ENCODE peak calls at places on chromosomes 3 and 15, in five cellular contexts. A is left ventricle myocardium inferior, C is glutamatergic neuron, S is hepatocyte, Y is lower leg skin. N is an unnamed sample.
A peak's percentile ranks its signal among the peaks of the same experiment; 100 is the strongest.

GRCh38 chr3:30894521-30895289 is at the start of gene GADL1:
- DNase-seq in Y (no peak), C (peak; percentile 70), A (peak; percentile 24), S (peak; percentile 60), N (peak; percentile 78)

GRCh38 chr3:42179110-42179725 is 86.8 kb downstream of the CCK start:
- DNase-seq in Y (peak; percentile 38), S (peak; percentile 83), C (no peak), A (no peak), N (peak; percentile 57)

GRCh38 chr3:129608087-129608935 is 1.8 kb upstream of the PLXND1 start:
- DNase-seq in Y (no peak), A (no peak), S (peak; percentile 44), C (no peak), N (no peak)

GRCh38 chr3:21508244-21508643 is 242.8 kb downstream of the ZNF385D start:
- DNase-seq in C (no peak), S (no peak), A (no peak), Y (no peak), N (no peak)

GRCh38 chr3:190323241-190323617 is 983 bp upstream of the CLDN1 start:
- DNase-seq in S (no peak), C (no peak), Y (no peak), A (no peak), N (no peak)

GRCh38 chr3:36543276-36543997 is 163.1 kb downstream of the STAC start:
- DNase-seq in S (no peak), Y (no peak), C (no peak), A (no peak), N (no peak)

GRCh38 chr3:29937185-29937584 is 656.3 kb downstream of the RBMS3 start:
- DNase-seq in Y (no peak), C (no peak), A (no peak), S (no peak), N (no peak)

GRCh38 chr3:143121240-143122088 is 1.9 kb downstream of the CHST2 start:
- DNase-seq in A (peak; percentile 40), S (no peak), Y (no peak), C (peak; percentile 89), N (peak; percentile 37)

GRCh38 chr3:171195686-171196085 is 169.2 kb upstream of the SLC2A2 start:
- DNase-seq in A (no peak), C (no peak), S (no peak), Y (no peak), N (no peak)

GRCh38 chr3:13228584-13228983 is 155.4 kb upstream of the IQSEC1 start:
- DNase-seq in C (no peak), Y (no peak), A (no peak), S (no peak), N (no peak)

GRCh38 chr3:37030573-37030972 is 37.3 kb downstream of the MLH1 start:
- DNase-seq in S (no peak), A (no peak), Y (no peak), C (no peak), N (no peak)

GRCh38 chr3:138348107-138348949 is at the start of gene MRAS:
- DNase-seq in C (peak; percentile 78), Y (peak; percentile 35), A (peak; percentile 83), S (peak; percentile 87), N (peak; percentile 88)

GRCh38 chr3:2540115-2540514 is 441.4 kb downstream of the CNTN4 start:
- DNase-seq in Y (no peak), S (no peak), A (no peak), C (no peak), N (no peak)

GRCh38 chr3:69354948-69355347 is 30.9 kb downstream of the FRMD4B start:
- DNase-seq in C (no peak), S (no peak), Y (no peak), A (no peak), N (no peak)

GRCh38 chr3:190369701-190370295 is 18.2 kb upstream of the CLDN16 start:
- DNase-seq in S (no peak), A (no peak), C (no peak), Y (no peak), N (no peak)

GRCh38 chr15:34739346-34739745 is 15.5 kb downstream of the GJD2 start:
- DNase-seq in C (no peak), S (no peak), A (no peak), Y (no peak), N (no peak)

GRCh38 chr3:127167315-127168043 is 25.5 kb upstream of the PRR23E start:
- DNase-seq in Y (no peak), C (no peak), A (no peak), S (no peak), N (no peak)

GRCh38 chr15:98131924-98132323 is 171.4 kb downstream of the ARRDC4 start:
- DNase-seq in A (no peak), Y (no peak), C (no peak), S (peak; percentile 29), N (no peak)

GRCh38 chr3:178389258-178389657 is 147.0 kb upstream of the KCNMB2 start:
- DNase-seq in S (no peak), A (no peak), C (no peak), Y (no peak), N (no peak)

GRCh38 chr15:93210995-93211394 is 122.0 kb upstream of the RGMA start:
- DNase-seq in A (no peak), Y (no peak), C (no peak), S (no peak), N (peak; percentile 30)

GRCh38 chr3:27943106-27943505 is 221.0 kb upstream of the EOMES start:
- DNase-seq in C (peak; percentile 41), A (no peak), Y (no peak), S (peak; percentile 35), N (no peak)

GRCh38 chr15:40782609-40783227 is 12.9 kb downstream of the C15orf62 start:
- DNase-seq in C (peak; percentile 81), A (no peak), S (peak; percentile 86), Y (peak; percentile 47), N (no peak)

GRCh38 chr3:54213910-54214309 is 91.6 kb downstream of the CACNA2D3 start:
- DNase-seq in A (no peak), Y (no peak), C (no peak), S (no peak), N (no peak)

GRCh38 chr3:105606052-105606451 is 239.3 kb downstream of the ALCAM start:
- DNase-seq in S (no peak), A (no peak), C (no peak), Y (no peak), N (no peak)

GRCh38 chr3:56980798-56981390 is 79.6 kb upstream of the SPATA12 start:
- DNase-seq in S (peak; percentile 87), Y (no peak), C (no peak), A (peak; percentile 24), N (no peak)

GRCh38 chr3:185153170-185153733 is 392 bp upstream of the C3orf70 start:
- DNase-seq in A (no peak), S (peak; percentile 24), C (peak; percentile 67), Y (no peak), N (peak; percentile 56)

GRCh38 chr3:60854762-60855161 is 396.5 kb downstream of the FHIT start:
- DNase-seq in C (no peak), A (no peak), S (no peak), Y (no peak), N (no peak)

GRCh38 chr3:99647081-99647480 is 8.7 kb downstream of the COL8A1 start:
- DNase-seq in A (no peak), C (no peak), S (no peak), Y (no peak), N (no peak)

GRCh38 chr3:12473503-12473902 is 10.8 kb upstream of the TSEN2 start:
- DNase-seq in C (no peak), A (no peak), S (no peak), Y (no peak), N (no peak)

GRCh38 chr3:40972350-40972749 is 227.0 kb upstream of the CTNNB1 start:
- DNase-seq in S (no peak), Y (no peak), C (no peak), A (no peak), N (no peak)

GRCh38 chr3:40973141-40973540 is 226.2 kb upstream of the CTNNB1 start:
- DNase-seq in S (no peak), C (no peak), Y (no peak), A (no peak), N (no peak)

GRCh38 chr3:40970067-40970466 is 229.2 kb upstream of the CTNNB1 start:
- DNase-seq in C (no peak), A (no peak), Y (no peak), S (no peak), N (no peak)

GRCh38 chr3:40969341-40969740 is 230.0 kb upstream of the CTNNB1 start:
- DNase-seq in S (no peak), A (no peak), Y (no peak), C (no peak), N (no peak)

GRCh38 chr3:40971191-40972168 is 227.8 kb upstream of the CTNNB1 start:
- DNase-seq in C (no peak), A (peak; percentile 49), Y (peak; percentile 87), S (peak; percentile 76), N (peak; percentile 68)
- TF ChIP-seq CTCF in C (no peak), A (peak; percentile 10), Y (no peak), S (peak; percentile 14), N (no peak)

DNA sequence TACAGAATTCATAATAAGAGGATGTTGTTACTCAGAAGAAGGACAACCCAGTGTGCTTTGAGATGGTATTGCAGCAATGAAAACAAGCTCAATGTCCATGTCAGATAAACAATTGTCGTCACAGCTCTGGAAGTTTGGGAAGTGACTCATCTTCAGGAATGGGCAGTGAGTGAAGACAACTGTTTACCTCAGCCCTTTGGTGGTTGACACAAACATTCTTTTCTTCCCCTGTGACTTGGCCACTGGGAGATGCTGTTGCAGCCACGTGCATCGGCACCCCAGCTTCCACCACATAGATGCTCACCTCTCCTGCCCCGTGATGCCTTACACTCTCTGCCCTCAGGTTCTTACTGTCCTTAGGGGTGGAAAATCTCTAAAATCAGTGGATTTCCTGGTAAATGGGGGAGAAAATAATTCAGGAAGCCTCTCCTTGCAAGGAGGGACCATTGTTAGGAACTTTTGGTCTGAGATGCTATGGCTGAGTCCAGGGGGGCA is 114.1 kb upstream of the GALNT15 start:
- DNase-seq in C (no peak), A (no peak), S (peak; percentile 75), Y (peak; percentile 86), N (peak; percentile 86)
- TF ChIP-seq CTCF in C (no peak), A (no peak), S (no peak), Y (no peak), N (peak; percentile 16)

DNA sequence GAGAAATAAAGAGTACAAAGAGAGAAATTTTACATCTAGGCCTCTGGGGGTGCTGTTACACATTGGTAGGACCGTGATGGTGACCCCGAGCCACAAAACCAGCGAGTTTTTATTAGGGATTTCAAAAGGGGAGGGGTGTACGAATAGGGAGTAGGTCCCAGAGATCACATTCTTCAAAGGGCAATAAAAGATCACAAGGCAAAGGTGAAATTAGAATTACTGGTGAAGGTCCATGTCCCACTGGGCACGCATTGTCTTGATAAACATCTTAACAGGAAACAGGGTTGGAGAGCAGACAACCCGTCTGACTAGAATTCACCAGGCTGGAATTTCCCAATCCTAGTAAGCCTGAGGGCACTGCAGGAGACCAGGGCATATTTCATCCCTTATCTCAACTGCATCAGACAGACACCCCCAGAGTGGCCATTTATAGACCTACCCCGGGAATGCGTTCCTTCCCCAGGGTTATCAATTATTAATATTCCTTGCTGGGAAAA is 4.3 kb downstream of the IRAK2 start:
- DNase-seq in Y (no peak), A (no peak), S (no peak), C (no peak), N (no peak)
- TF ChIP-seq CTCF in Y (no peak), A (no peak), S (peak; percentile 4), C (no peak), N (no peak)

DNA sequence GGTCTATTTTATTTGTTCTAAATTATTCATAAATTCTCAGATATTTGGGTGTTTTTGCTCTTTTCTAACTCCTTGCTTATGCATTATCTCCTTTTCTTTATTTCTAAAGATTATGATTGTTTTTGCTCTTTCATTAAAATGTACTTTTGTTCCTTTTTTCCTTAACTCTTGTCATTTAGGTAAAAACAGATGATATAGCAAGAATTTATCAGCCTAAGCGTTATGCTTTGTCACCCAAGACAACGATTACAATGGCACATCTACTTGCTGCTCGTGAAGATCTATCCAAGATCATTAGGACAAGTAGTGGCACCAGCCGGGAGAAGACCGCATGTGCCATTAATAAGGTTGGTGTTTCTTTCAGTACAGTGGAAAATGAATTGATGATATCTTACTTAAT is 27.2 kb downstream of the FAM98B start:
- DNase-seq in A (no peak), S (no peak), Y (no peak), C (no peak), N (no peak)
- TF ChIP-seq CTCF in A (no peak), S (no peak), Y (no peak), C (no peak), N (no peak)

N was measured in psoas muscle.